ENCODE peak calls at places on chromosomes 16 and 17, in five cellular contexts. J is A549, K is GM12878, W is HepG2, C is H1. Y is an unnamed sample.

GRCh38 chr17:73533127-73533526 is 111.1 kb downstream of the SDK2 start:
- DNase-seq in J (no peak), K (no peak), W (no peak), C (no peak), Y (no peak)

GRCh38 chr16:72443809-72444208 is 271.9 kb upstream of the PMFBP1 start:
- DNase-seq in J (no peak), K (no peak), W (no peak), C (no peak), Y (no peak)

GRCh38 chr17:8859804-8860430 is 7.6 kb downstream of the PIK3R6 start:
- DNase-seq in J (no peak), K (no peak), W (no peak), C (no peak), Y (no peak)

GRCh38 chr17:7284911-7285310 is 3.4 kb downstream of the SLC2A4 start:
- DNase-seq in J (no peak), K (no peak), W (no peak), C (no peak), Y (no peak)

GRCh38 chr16:79320956-79321355 is 279.6 kb downstream of the MAF start:
- DNase-seq in J (no peak), K (no peak), W (no peak), C (no peak), Y (no peak)

GRCh38 chr16:60905806-60906205 is 1130.4 kb downstream of the CDH8 start:
- DNase-seq in J (no peak), K (no peak), W (no peak), C (no peak), Y (no peak)

GRCh38 chr17:57657211-57657610 is 87.9 kb downstream of the CCDC182 start:
- DNase-seq in J (no peak), K (no peak), W (no peak), C (no peak), Y (no peak)

GRCh38 chr16:14005335-14005734 is 65.8 kb upstream of the MRTFB start:
- DNase-seq in J (no peak), K (no peak), W (no peak), C (no peak), Y (no peak)

GRCh38 chr16:66342294-66342900 is 24.1 kb upstream of the CDH5 start:
- DNase-seq in J (peak; percentile 43), K (no peak), W (peak; percentile 18), C (peak; percentile 86), Y (peak; percentile 76)

GRCh38 chr17:77095461-77095860 is 45.3 kb upstream of the SEC14L1 start:
- DNase-seq in J (no peak), K (no peak), W (no peak), C (no peak), Y (no peak)

GRCh38 chr16:49643429-49644142 is 212.3 kb downstream of the ZNF423 start:
- DNase-seq in J (no peak), K (no peak), W (no peak), C (no peak), Y (no peak)

GRCh38 chr17:44354582-44355309 is 8.9 kb downstream of the FAM171A2 start:
- DNase-seq in J (no peak), K (no peak), W (no peak), C (peak; percentile 96), Y (no peak)

GRCh38 chr16:21689107-21689506 is 25.3 kb downstream of the OTOA start:
- DNase-seq in J (no peak), K (no peak), W (no peak), C (no peak), Y (no peak)

GRCh38 chr16:81388357-81388756 is 56.3 kb upstream of the CMIP start:
- DNase-seq in J (no peak), K (no peak), W (no peak), C (no peak), Y (no peak)

GRCh38 chr17:27456681-27457404 is 595 bp downstream of the KSR1 start:
- DNase-seq in J (no peak), K (no peak), W (no peak), C (no peak), Y (no peak)

GRCh38 chr16:68000024-68000423 is 740 bp upstream of the DPEP2 start:
- DNase-seq in J (no peak), K (no peak), W (no peak), C (no peak), Y (no peak)

GRCh38 chr17:57677301-57677700 is 67.8 kb downstream of the CCDC182 start:
- DNase-seq in J (no peak), K (no peak), W (no peak), C (peak; percentile 11), Y (no peak)

GRCh38 chr17:6996256-6997111 is 635 bp downstream of the ALOX12 start:
- DNase-seq in J (no peak), K (no peak), W (no peak), C (peak; percentile 61), Y (no peak)

GRCh38 chr16:70433456-70434103 is 5.3 kb downstream of the ST3GAL2 start:
- DNase-seq in J (peak; percentile 48), K (no peak), W (no peak), C (no peak), Y (no peak)

GRCh38 chr17:42660692-42661345 is 1.7 kb downstream of the TUBG2 start:
- DNase-seq in J (peak; percentile 68), K (no peak), W (no peak), C (no peak), Y (peak; percentile 63)

GRCh38 chr17:81113158-81113724 is 52.1 kb upstream of the PVALEF start:
- DNase-seq in J (no peak), K (no peak), W (no peak), C (no peak), Y (no peak)
- TF ChIP-seq KDM1A in J (no peak), K (no peak), W (no peak), C (no peak), Y (no peak)

GRCh38 chr16:57797526-57798266 is 4.6 kb downstream of the KIFC3 start:
- DNase-seq in J (peak; percentile 58), K (no peak), W (peak; percentile 91), C (peak; percentile 81), Y (peak; percentile 31)
- TF ChIP-seq KDM1A in J (no peak), K (no peak), W (no peak), C (no peak), Y (no peak)

GRCh38 chr17:75006653-75007052 is 5.8 kb upstream of the MRPL58 start:
- DNase-seq in J (peak; percentile 38), K (no peak), W (peak; percentile 69), C (no peak), Y (peak; percentile 69)
- TF ChIP-seq KDM1A in J (no peak), K (no peak), W (no peak), C (no peak), Y (no peak)

DNA sequence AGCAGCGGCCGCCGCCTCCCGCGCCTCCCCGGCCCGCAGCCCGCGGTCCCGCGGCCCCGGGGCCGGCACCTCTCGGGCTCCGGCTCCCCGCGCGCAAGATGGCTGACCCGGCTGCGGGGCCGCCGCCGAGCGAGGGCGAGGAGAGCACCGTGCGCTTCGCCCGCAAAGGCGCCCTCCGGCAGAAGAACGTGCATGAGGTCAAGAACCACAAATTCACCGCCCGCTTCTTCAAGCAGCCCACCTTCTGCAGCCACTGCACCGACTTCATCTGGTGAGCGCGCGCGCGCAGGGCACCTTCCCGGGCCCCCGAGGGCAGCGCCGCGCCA is 258 bp downstream of the PRKCB start:
- DNase-seq in J (no peak), K (no peak), W (no peak), C (peak; percentile 69), Y (peak; percentile 34)
- TF ChIP-seq KDM1A in J (no peak), K (no peak), W (no peak), C (no peak), Y (no peak)

DNA sequence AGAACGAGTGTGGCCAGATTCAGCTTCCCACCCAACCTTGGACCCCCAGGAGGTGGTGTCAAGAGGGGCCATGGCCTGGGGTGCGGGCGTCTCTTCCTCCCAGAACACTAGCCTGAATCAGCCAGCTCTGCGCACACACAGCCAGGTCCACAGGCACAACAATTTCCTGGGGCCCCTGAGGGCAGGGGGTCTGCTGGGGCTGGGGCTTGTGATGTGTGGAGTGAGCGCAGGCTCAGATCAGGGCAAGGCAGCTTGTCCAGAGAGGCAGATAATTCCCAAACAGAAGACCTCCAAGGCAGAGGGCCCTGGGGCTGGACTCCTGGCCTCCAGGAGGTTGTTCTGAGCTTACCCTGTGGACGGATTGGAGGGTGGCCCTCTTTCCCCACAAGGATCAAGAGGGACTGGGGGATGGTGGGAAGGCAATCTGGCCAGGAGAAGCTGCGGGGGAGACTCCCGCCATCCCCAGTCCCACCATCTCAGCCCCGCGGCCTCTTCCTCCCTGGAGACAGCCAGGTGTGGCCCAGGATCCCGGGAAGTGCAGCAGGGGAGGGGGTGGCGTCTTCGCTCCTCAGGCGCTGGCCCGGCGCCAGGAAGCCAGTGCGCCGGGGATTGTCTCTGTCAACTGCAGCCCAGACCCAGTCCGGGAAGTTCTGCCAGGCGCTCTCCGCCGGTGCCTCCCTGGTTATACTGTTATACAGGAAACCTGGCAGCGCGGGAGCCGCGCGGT is 52.0 kb upstream of the AMZ2 start:
- DNase-seq in J (no peak), K (no peak), W (no peak), C (peak; percentile 77), Y (no peak)
- TF ChIP-seq KDM1A in J (no peak), K (no peak), W (no peak), C (no peak), Y (no peak)

GRCh38 chr16:89577055-89577759 is 1.6 kb downstream of the CPNE7 start:
- DNase-seq in J (no peak), K (no peak), W (no peak), C (no peak), Y (no peak)

GRCh38 chr16:89574681-89575246 is 794 bp upstream of the CPNE7 start:
- DNase-seq in J (peak; percentile 84), K (no peak), W (no peak), C (peak; percentile 92), Y (peak; percentile 93)

GRCh38 chr16:89576173-89577054 is 856 bp downstream of the CPNE7 start:
- DNase-seq in J (no peak), K (no peak), W (no peak), C (peak; percentile 68), Y (no peak)

GRCh38 chr16:89573826-89574680 is 1.5 kb upstream of the CPNE7 start:
- DNase-seq in J (no peak), K (no peak), W (no peak), C (no peak), Y (no peak)

DNA sequence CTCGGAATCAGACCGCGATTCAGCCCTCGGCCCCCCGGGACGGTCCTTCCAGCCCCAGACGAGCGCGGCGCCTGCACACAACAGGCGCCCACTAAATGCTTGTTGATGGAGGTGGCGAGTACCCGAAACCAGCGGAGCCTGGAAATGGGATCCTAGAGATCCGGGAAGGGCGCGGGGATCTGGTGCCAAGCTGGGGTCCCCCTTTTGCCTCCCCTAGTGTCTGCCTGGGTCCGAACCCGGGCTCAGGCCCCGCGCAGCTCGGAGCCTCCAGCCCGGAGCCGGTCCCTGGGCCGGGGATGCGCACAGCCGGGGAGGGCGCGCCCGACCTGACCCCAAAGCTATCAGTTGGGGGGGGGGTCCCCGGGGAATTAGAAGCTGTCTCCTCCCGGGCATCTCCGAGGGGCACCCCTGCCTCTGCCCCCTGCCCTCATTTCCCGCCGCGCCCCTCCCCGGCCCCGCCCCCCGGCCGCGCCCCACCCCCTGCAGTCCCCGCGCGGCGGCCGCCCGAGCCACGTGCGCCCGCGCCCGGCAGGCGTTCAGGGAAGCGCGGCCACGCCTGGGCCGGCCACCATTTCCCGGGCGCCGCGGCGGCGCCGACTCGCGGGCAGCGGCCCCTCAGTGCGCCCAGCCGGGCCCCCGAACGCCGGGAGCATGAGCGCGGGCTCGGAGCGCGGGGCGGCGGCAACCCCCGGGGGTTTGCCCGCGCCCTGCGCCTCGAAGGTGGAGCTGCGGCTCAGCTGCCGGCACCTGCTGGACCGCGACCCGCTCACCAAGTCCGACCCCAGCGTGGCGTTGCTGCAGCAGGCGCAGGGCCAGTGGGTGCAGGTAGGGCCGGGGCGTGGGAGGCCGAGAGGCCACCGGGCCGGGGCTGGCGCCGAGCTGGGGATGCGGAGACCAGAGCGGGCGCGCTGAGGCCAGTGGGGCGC is at the start of gene CPNE7:
- DNase-seq in J (peak; percentile 32), K (no peak), W (no peak), C (peak; percentile 72), Y (peak; percentile 83)
- TF ChIP-seq KDM1A in J (no peak), K (no peak), W (no peak), C (no peak), Y (no peak)

Y was measured in K562.